ENCODE peak calls at places on chromosomes 2 and 18, in four cellular contexts. V is K562, E is GM12878, A is HepG2. G is an unnamed sample.

GRCh38 chr18:11393486-11393885 is 215.9 kb upstream of the SLC35G4 start:
- DNase-seq in V (no peak), E (no peak), A (no peak), G (no peak)

GRCh38 chr18:45828917-45829811 is 3.7 kb downstream of the SIGLEC15 start:
- DNase-seq in V (peak), E (no peak), A (no peak), G (no peak)

GRCh38 chr2:166593403-166593802 is 99.4 kb upstream of the SCN7A start:
- DNase-seq in V (no peak), E (no peak), A (no peak), G (no peak)

GRCh38 chr2:150681120-150681796 is 193.8 kb upstream of the RND3 start:
- DNase-seq in V (no peak), E (no peak), A (no peak), G (no peak)

GRCh38 chr2:44100351-44100750 is 68.3 kb upstream of the PPM1B start:
- DNase-seq in V (no peak), E (no peak), A (peak), G (no peak)

GRCh38 chr2:155913356-155913755 is 419.2 kb downstream of the NR4A2 start:
- DNase-seq in V (no peak), E (no peak), A (no peak), G (no peak)

GRCh38 chr18:48605408-48605845 is 66.6 kb downstream of the CTIF start:
- DNase-seq in V (peak), E (peak), A (peak), G (peak)

GRCh38 chr2:38444247-38444646 is 67.2 kb upstream of the ATL2 start:
- DNase-seq in V (no peak), E (no peak), A (no peak), G (no peak)

GRCh38 chr18:42053188-42053781 is 98.3 kb downstream of the PIK3C3 start:
- DNase-seq in V (peak), E (peak), A (peak), G (peak)

GRCh38 chr2:197813093-197813787 is 8.8 kb downstream of the PLCL1 start:
- DNase-seq in V (peak), E (no peak), A (peak), G (peak)

GRCh38 chr18:38898167-38898566 is 1332.6 kb upstream of the CELF4 start:
- DNase-seq in V (no peak), E (no peak), A (no peak), G (no peak)

GRCh38 chr2:136863874-136864273 is 98.5 kb downstream of the THSD7B start:
- DNase-seq in V (no peak), E (no peak), A (no peak), G (peak)

GRCh38 chr2:121073320-121074210 is 211.4 kb downstream of the TFCP2L1 start:
- DNase-seq in V (no peak), E (no peak), A (no peak), G (no peak)

GRCh38 chr18:50651334-50651733 is 91.4 kb downstream of the MAPK4 start:
- DNase-seq in V (no peak), E (no peak), A (no peak), G (no peak)

GRCh38 chr2:70526126-70526525 is 27.5 kb downstream of the TGFA start:
- DNase-seq in V (no peak), E (no peak), A (no peak), G (no peak)

GRCh38 chr2:240229603-240230423 is 89.4 kb upstream of the OTOS start:
- DNase-seq in V (no peak), E (no peak), A (no peak), G (no peak)

GRCh38 chr2:65024149-65024829 is 31.9 kb upstream of the CEP68 start:
- DNase-seq in V (no peak), E (no peak), A (no peak), G (no peak)

GRCh38 chr2:119678021-119678656 is 862 bp upstream of the TMEM177 start:
- DNase-seq in V (no peak), E (no peak), A (peak), G (peak)

GRCh38 chr2:216299588-216299987 is 72.7 kb downstream of the MARCHF4 start:
- DNase-seq in V (no peak), E (no peak), A (no peak), G (no peak)

GRCh38 chr2:163734911-163735691 is 707 bp downstream of the FIGN start:
- DNase-seq in V (no peak), E (no peak), A (no peak), G (peak)

GRCh38 chr2:150485114-150485870 is 2.2 kb downstream of the RND3 start:
- DNase-seq in V (no peak), E (no peak), A (peak), G (peak)

GRCh38 chr2:172333206-172333605 is 94.2 kb upstream of the ITGA6 start:
- DNase-seq in V (no peak), E (no peak), A (no peak), G (no peak)

GRCh38 chr2:43408784-43409160 is 182.4 kb upstream of the ZFP36L2 start:
- DNase-seq in V (no peak), E (no peak), A (no peak), G (no peak)

GRCh38 chr2:29326926-29327325 is 211.7 kb downstream of the CLIP4 start:
- DNase-seq in V (no peak), E (no peak), A (no peak), G (no peak)
- TF ChIP-seq RAD21 in V (no peak), E (no peak), A (no peak), G (no peak)

GRCh38 chr2:123532126-123532525 is 493.0 kb upstream of the CNTNAP5 start:
- DNase-seq in V (no peak), E (no peak), A (no peak), G (no peak)

DNA sequence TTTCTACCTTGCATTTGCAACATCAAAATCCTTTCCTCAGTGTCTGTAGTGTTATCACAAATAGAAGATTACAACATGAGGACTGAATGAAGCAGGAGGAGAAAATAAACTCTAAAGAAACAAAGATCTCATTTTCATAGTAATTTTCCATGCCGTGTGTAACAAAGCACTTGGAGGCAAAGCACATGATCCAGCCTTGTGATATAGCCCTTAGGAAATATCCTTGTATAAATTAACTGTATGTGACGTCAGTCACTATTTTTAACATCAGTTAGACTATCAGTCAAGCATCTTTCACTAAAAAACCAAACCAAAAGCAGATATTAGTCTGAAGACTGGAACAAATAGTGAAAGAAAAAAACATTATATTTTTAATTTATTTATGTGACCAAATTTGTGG is 492.1 kb upstream of the CNTNAP5 start:
- DNase-seq in V (no peak), E (no peak), A (no peak), G (no peak)
- TF ChIP-seq NFIC in V (no peak), E (no peak), A (no peak), G (no peak)

GRCh38 chr2:100606740-100607343 is 44.0 kb downstream of the PDCL3 start:
- DNase-seq in V (peak), E (no peak), A (peak), G (peak)
- TF ChIP-seq RAD21 in V (peak), E (peak), A (peak), G (peak)

GRCh38 chr2:188158337-188159100 is 133.2 kb upstream of the GULP1 start:
- DNase-seq in V (no peak), E (no peak), A (no peak), G (no peak)

GRCh38 chr2:188159484-188159883 is 132.2 kb upstream of the GULP1 start:
- DNase-seq in V (no peak), E (no peak), A (no peak), G (no peak)
- TF ChIP-seq NFIC in V (no peak), E (no peak), A (no peak), G (no peak)

GRCh38 chr18:77131652-77132368 is 773 bp downstream of the MBP start:
- DNase-seq in V (no peak), E (no peak), A (no peak), G (peak)

GRCh38 chr18:77127769-77128671 is 4.6 kb downstream of the MBP start:
- DNase-seq in V (no peak), E (peak), A (no peak), G (no peak)

GRCh38 chr18:77131100-77131651 is 1.4 kb downstream of the MBP start:
- DNase-seq in V (no peak), E (no peak), A (no peak), G (no peak)

GRCh38 chr18:77130229-77131099 is 2.1 kb downstream of the MBP start:
- DNase-seq in V (no peak), E (no peak), A (no peak), G (no peak)

GRCh38 chr18:77129150-77129551 is 3.4 kb downstream of the MBP start:
- DNase-seq in V (no peak), E (no peak), A (no peak), G (no peak)
- TF ChIP-seq RAD21 in V (no peak), E (no peak), A (no peak), G (no peak)

GRCh38 chr18:75065251-75066000 is 143.5 kb downstream of the PTGR3 start:
- DNase-seq in V (no peak), E (no peak), A (no peak), G (peak)
- TF ChIP-seq NFIC in V (no peak), E (no peak), A (no peak), G (no peak)

GRCh38 chr2:9422321-9423099 is 818 bp downstream of the ITGB1BP1 start:
- DNase-seq in V (peak), E (no peak), A (peak), G (peak)
- TF ChIP-seq RAD21 in V (no peak), E (no peak), A (no peak), G (no peak)

GRCh38 chr2:159086874-159087273 is 118.4 kb downstream of the TANC1 start:
- DNase-seq in V (no peak), E (no peak), A (no peak), G (no peak)
- TF ChIP-seq NFIC in V (no peak), E (no peak), A (no peak), G (no peak)

DNA sequence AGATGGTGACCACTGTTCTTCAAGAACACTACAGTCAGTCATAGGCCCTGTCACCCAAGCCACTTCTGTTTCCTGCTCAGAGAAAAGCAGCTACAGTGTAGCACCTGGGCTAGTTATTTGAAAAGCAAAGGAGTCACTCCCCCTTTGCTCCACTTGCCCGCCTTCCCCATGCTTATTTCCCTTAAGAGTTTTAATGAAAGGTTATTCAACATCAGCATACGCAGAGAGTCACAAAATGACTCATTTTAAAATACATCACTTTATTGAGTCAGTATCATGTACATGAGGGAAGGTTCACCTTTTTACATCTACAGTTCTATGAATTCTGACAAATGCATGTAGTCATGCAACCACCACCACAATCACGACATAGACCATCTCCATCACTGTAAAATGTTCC is 71.3 kb downstream of the TNFRSF11A start:
- DNase-seq in V (no peak), E (no peak), A (no peak), G (no peak)
- TF ChIP-seq RAD21 in V (no peak), E (no peak), A (no peak), G (no peak)

G was measured in SK-N-SH.